ENCODE peak calls at places on chromosomes 3 and 15, in six cellular contexts. R is AG04450; B is Calu3; N is cardiac muscle cell; Z is CD8-positive, alpha-beta T cell; U is neural crest cell. I is an unnamed sample.

GRCh38 chr3:11553436-11554235 is 90.1 kb downstream of the VGLL4 start:
- DNase-seq in U (no peak), Z (no peak), N (peak), B (no peak), R (no peak), I (no peak)

GRCh38 chr3:139716908-139717485 is 39.2 kb upstream of the NMNAT3 start:
- DNase-seq in N (no peak), B (no peak), R (no peak), Z (no peak), U (no peak), I (no peak)

GRCh38 chr15:69885182-69886041 is 212.3 kb downstream of the TLE3 start:
- DNase-seq in R (no peak), B (no peak), N (peak), U (peak), Z (no peak), I (no peak)

GRCh38 chr3:57038466-57039164 is 21.8 kb upstream of the SPATA12 start:
- DNase-seq in U (no peak), N (no peak), R (no peak), Z (no peak), B (no peak), I (no peak)

GRCh38 chr3:194069421-194070219 is 66.3 kb upstream of the HES1 start:
- DNase-seq in N (peak), Z (no peak), B (no peak), R (no peak), U (no peak), I (no peak)

GRCh38 chr15:90401499-90401898 is 13.5 kb downstream of the IQGAP1 start:
- DNase-seq in U (no peak), Z (no peak), B (no peak), N (no peak), R (no peak), I (no peak)

GRCh38 chr3:141388823-141389617 is 20.7 kb downstream of the ZBTB38 start:
- DNase-seq in U (no peak), Z (no peak), N (peak), B (no peak), R (no peak), I (no peak)

GRCh38 chr3:170038434-170039110 is 777 bp downstream of the GPR160 start:
- DNase-seq in U (no peak), B (peak), N (no peak), R (no peak), Z (peak), I (no peak)

GRCh38 chr15:26082833-26083174 is 219.7 kb upstream of the ATP10A start:
- DNase-seq in R (no peak), U (no peak), N (no peak), Z (no peak), B (no peak), I (no peak)

GRCh38 chr3:156726456-156726855 is 52.1 kb downstream of the TIPARP start:
- DNase-seq in R (no peak), B (no peak), Z (no peak), U (no peak), N (no peak), I (no peak)

GRCh38 chr3:160725326-160725725 is 30.7 kb upstream of the PPM1L start:
- DNase-seq in R (no peak), B (no peak), N (no peak), Z (no peak), U (no peak), I (no peak)

I was measured in nucleus accumbens.